ENCODE peak calls at places on chromosomes 7 and 10, in five cellular contexts. E, F, Q, L and A are unnamed samples.

GRCh38 chr10:34916368-34916767 is 101.3 kb upstream of the PARD3 start:
- DNase-seq in L (no peak), E (peak; percentile 95), Q (no peak), F (no peak), A (no peak)

GRCh38 chr10:133115453-133115842 is 27.7 kb downstream of the ADGRA1 start:
- DNase-seq in Q (no peak), L (no peak), F (no peak), E (no peak), A (no peak)

GRCh38 chr10:118868618-118869017 is 113.8 kb upstream of the CACUL1 start:
- DNase-seq in E (peak; percentile 31), L (no peak), F (no peak), Q (no peak), A (no peak)

GRCh38 chr7:100091411-100092181 is 2.8 kb downstream of the COPS6 start:
- DNase-seq in Q (no peak), E (no peak), F (no peak), L (no peak), A (no peak)

GRCh38 chr7:129343099-129343700 is 91.0 kb upstream of the STRIP2 start:
- DNase-seq in L (no peak), E (peak; percentile 79), Q (peak; percentile 37), F (peak; percentile 17), A (peak; percentile 38)

GRCh38 chr10:78754269-78755074 is 314.3 kb upstream of the ZMIZ1 start:
- DNase-seq in E (peak; percentile 90), F (no peak), Q (no peak), L (no peak), A (no peak)

GRCh38 chr10:67779455-67780205 is 58.4 kb downstream of the DNAJC12 start:
- DNase-seq in Q (peak; percentile 75), F (peak; percentile 77), L (peak; percentile 69), E (peak; percentile 94), A (peak; percentile 79)

GRCh38 chr10:934746-935406 is 3.4 kb upstream of the LARP4B start:
- DNase-seq in F (no peak), L (no peak), Q (no peak), E (no peak), A (no peak)

GRCh38 chr7:2525931-2526630 is 6.5 kb downstream of the LFNG start:
- DNase-seq in Q (no peak), E (peak; percentile 35), L (no peak), F (no peak), A (no peak)

GRCh38 chr10:103582331-103583123 is 89.0 kb downstream of the NEURL1 start:
- DNase-seq in Q (no peak), L (no peak), F (no peak), E (no peak), A (no peak)